ENCODE peak calls at places on chromosomes 4 and X, in nine cellular contexts. One of them, this sample, is unnamed.

GRCh38 chr4:149718500-149718899 is 97.1 kb downstream of the IQCM start:
- DNase-seq in tibial nerve: no peak
- DNase-seq in body of pancreas: no peak
- DNase-seq in GM13976: no peak
- DNase-seq in testis: no peak
- DNase-seq in HFF-Myc: no peak
- DNase-seq in astrocyte of the spinal cord: no peak
- DNase-seq in progenitor cell of endocrine pancreas: no peak
- DNase-seq in neural progenitor cell: no peak
- DNase-seq in this sample: no peak

GRCh38 chr4:6471303-6472007 is 959 bp downstream of the PPP2R2C start:
- DNase-seq in tibial nerve: no peak
- DNase-seq in body of pancreas: no peak
- DNase-seq in GM13976: peak; percentile 35
- DNase-seq in testis: peak; percentile 13
- DNase-seq in HFF-Myc: no peak
- DNase-seq in astrocyte of the spinal cord: peak; percentile 5
- DNase-seq in progenitor cell of endocrine pancreas: peak; percentile 7
- DNase-seq in neural progenitor cell: peak; percentile 34
- DNase-seq in this sample: no peak

GRCh38 chr4:40335508-40335860 is 351 bp downstream of the CHRNA9 start:
- DNase-seq in tibial nerve: no peak
- DNase-seq in body of pancreas: no peak
- DNase-seq in GM13976: no peak
- DNase-seq in testis: no peak
- DNase-seq in HFF-Myc: no peak
- DNase-seq in astrocyte of the spinal cord: no peak
- DNase-seq in progenitor cell of endocrine pancreas: no peak
- DNase-seq in neural progenitor cell: no peak
- DNase-seq in this sample: no peak

GRCh38 chr4:98586634-98587354 is 71.6 kb downstream of the TSPAN5 start:
- DNase-seq in tibial nerve: no peak
- DNase-seq in body of pancreas: no peak
- DNase-seq in GM13976: no peak
- DNase-seq in testis: no peak
- DNase-seq in HFF-Myc: no peak
- DNase-seq in astrocyte of the spinal cord: no peak
- DNase-seq in progenitor cell of endocrine pancreas: no peak
- DNase-seq in neural progenitor cell: no peak
- DNase-seq in this sample: no peak

GRCh38 chr4:11805837-11806236 is 377.1 kb upstream of the HS3ST1 start:
- DNase-seq in tibial nerve: no peak
- DNase-seq in body of pancreas: no peak
- DNase-seq in GM13976: no peak
- DNase-seq in testis: no peak
- DNase-seq in HFF-Myc: no peak
- DNase-seq in astrocyte of the spinal cord: peak; percentile 28
- DNase-seq in progenitor cell of endocrine pancreas: no peak
- DNase-seq in neural progenitor cell: peak; percentile 8
- DNase-seq in this sample: no peak

GRCh38 chr4:158849681-158850080 is 80.9 kb downstream of the FNIP2 start:
- DNase-seq in tibial nerve: no peak
- DNase-seq in body of pancreas: no peak
- DNase-seq in GM13976: no peak
- DNase-seq in testis: no peak
- DNase-seq in HFF-Myc: no peak
- DNase-seq in astrocyte of the spinal cord: no peak
- DNase-seq in progenitor cell of endocrine pancreas: no peak
- DNase-seq in neural progenitor cell: no peak
- DNase-seq in this sample: no peak

GRCh38 chrX:54064564-54064963 is 20.3 kb upstream of the PHF8 start:
- DNase-seq in tibial nerve: no peak
- DNase-seq in body of pancreas: no peak
- DNase-seq in GM13976: no peak
- DNase-seq in testis: no peak
- DNase-seq in HFF-Myc: no peak
- DNase-seq in astrocyte of the spinal cord: no peak
- DNase-seq in progenitor cell of endocrine pancreas: no peak
- DNase-seq in neural progenitor cell: no peak
- DNase-seq in this sample: no peak

GRCh38 chr4:18390655-18391369 is 369.3 kb upstream of the LCORL start:
- DNase-seq in tibial nerve: no peak
- DNase-seq in body of pancreas: no peak
- DNase-seq in GM13976: no peak
- DNase-seq in testis: no peak
- DNase-seq in HFF-Myc: no peak
- DNase-seq in astrocyte of the spinal cord: peak; percentile 28
- DNase-seq in progenitor cell of endocrine pancreas: no peak
- DNase-seq in neural progenitor cell: no peak
- DNase-seq in this sample: no peak

GRCh38 chrX:70168238-70169188 is 8.8 kb upstream of the DGAT2L6 start:
- DNase-seq in tibial nerve: no peak
- DNase-seq in body of pancreas: no peak
- DNase-seq in GM13976: no peak
- DNase-seq in testis: peak; percentile 41
- DNase-seq in HFF-Myc: peak; percentile 14
- DNase-seq in astrocyte of the spinal cord: peak; percentile 71
- DNase-seq in progenitor cell of endocrine pancreas: no peak
- DNase-seq in neural progenitor cell: peak; percentile 26
- DNase-seq in this sample: peak; percentile 3

GRCh38 chrX:130085551-130085986 is 24.7 kb downstream of the ELF4 start:
- DNase-seq in tibial nerve: no peak
- DNase-seq in body of pancreas: no peak
- DNase-seq in GM13976: no peak
- DNase-seq in testis: no peak
- DNase-seq in HFF-Myc: no peak
- DNase-seq in astrocyte of the spinal cord: no peak
- DNase-seq in progenitor cell of endocrine pancreas: no peak
- DNase-seq in neural progenitor cell: no peak
- DNase-seq in this sample: peak; percentile 34

DNA sequence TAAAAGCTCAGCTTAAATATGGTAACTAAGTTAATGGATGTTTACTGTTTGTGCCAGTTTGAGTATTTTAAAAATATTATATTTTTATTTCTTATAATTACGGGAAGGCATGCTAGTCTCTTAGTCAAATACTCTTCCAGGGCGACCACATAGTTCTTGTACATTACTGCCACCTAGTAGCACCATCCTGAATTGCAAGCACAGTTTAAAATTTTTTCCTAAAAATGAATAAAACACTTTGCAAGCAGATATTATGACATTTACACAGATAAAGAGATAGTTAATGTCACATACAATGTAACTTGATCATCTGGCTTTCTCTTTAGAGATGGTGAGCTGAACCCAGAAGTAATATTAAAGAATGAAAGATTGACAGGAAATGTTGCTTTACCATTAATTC is 11.5 kb downstream of the NDP start:
- DNase-seq in tibial nerve: no peak
- DNase-seq in body of pancreas: no peak
- DNase-seq in GM13976: no peak
- DNase-seq in testis: no peak
- DNase-seq in HFF-Myc: no peak
- DNase-seq in astrocyte of the spinal cord: no peak
- DNase-seq in progenitor cell of endocrine pancreas: no peak
- DNase-seq in neural progenitor cell: no peak
- DNase-seq in this sample: no peak
- TF ChIP-seq CTCF in tibial nerve: no peak
- TF ChIP-seq CTCF in body of pancreas: no peak
- TF ChIP-seq CTCF in GM13976: no peak
- TF ChIP-seq CTCF in testis: no peak
- TF ChIP-seq CTCF in HFF-Myc: no peak
- TF ChIP-seq CTCF in astrocyte of the spinal cord: peak; percentile 17
- TF ChIP-seq CTCF in progenitor cell of endocrine pancreas: no peak
- TF ChIP-seq CTCF in neural progenitor cell: peak; percentile 50
- TF ChIP-seq CTCF in this sample: peak; percentile 29

GRCh38 chrX:149829751-149830191 is 48.0 kb downstream of the MAGEA9 start:
- DNase-seq in tibial nerve: no peak
- DNase-seq in body of pancreas: no peak
- DNase-seq in GM13976: no peak
- DNase-seq in testis: no peak
- DNase-seq in HFF-Myc: no peak
- DNase-seq in astrocyte of the spinal cord: peak; percentile 71
- DNase-seq in progenitor cell of endocrine pancreas: no peak
- DNase-seq in neural progenitor cell: peak; percentile 25
- DNase-seq in this sample: no peak

GRCh38 chrX:149830192-149830873 is 48.6 kb downstream of the MAGEA9 start:
- DNase-seq in tibial nerve: no peak
- DNase-seq in body of pancreas: no peak
- DNase-seq in GM13976: no peak
- DNase-seq in testis: peak; percentile 13
- DNase-seq in HFF-Myc: no peak
- DNase-seq in astrocyte of the spinal cord: peak; percentile 55
- DNase-seq in progenitor cell of endocrine pancreas: no peak
- DNase-seq in neural progenitor cell: peak; percentile 77
- DNase-seq in this sample: peak; percentile 26

GRCh38 chrX:149827254-149827653 is 45.5 kb downstream of the MAGEA9 start:
- DNase-seq in tibial nerve: no peak
- DNase-seq in body of pancreas: no peak
- DNase-seq in GM13976: no peak
- DNase-seq in testis: no peak
- DNase-seq in HFF-Myc: no peak
- DNase-seq in astrocyte of the spinal cord: no peak
- DNase-seq in progenitor cell of endocrine pancreas: no peak
- DNase-seq in neural progenitor cell: no peak
- DNase-seq in this sample: no peak

GRCh38 chrX:149825424-149825823 is 43.7 kb downstream of the MAGEA9 start:
- DNase-seq in tibial nerve: no peak
- DNase-seq in body of pancreas: no peak
- DNase-seq in GM13976: no peak
- DNase-seq in testis: peak; percentile 16
- DNase-seq in HFF-Myc: no peak
- DNase-seq in astrocyte of the spinal cord: no peak
- DNase-seq in progenitor cell of endocrine pancreas: no peak
- DNase-seq in neural progenitor cell: peak; percentile 43
- DNase-seq in this sample: peak; percentile 41
- TF ChIP-seq CTCF in tibial nerve: no peak
- TF ChIP-seq CTCF in body of pancreas: peak; percentile 16
- TF ChIP-seq CTCF in GM13976: no peak
- TF ChIP-seq CTCF in testis: no peak
- TF ChIP-seq CTCF in HFF-Myc: peak; percentile 42
- TF ChIP-seq CTCF in astrocyte of the spinal cord: peak; percentile 50
- TF ChIP-seq CTCF in progenitor cell of endocrine pancreas: peak; percentile 38
- TF ChIP-seq CTCF in neural progenitor cell: peak; percentile 49
- TF ChIP-seq CTCF in this sample: no peak

GRCh38 chr4:176967586-176967985 is 174.9 kb upstream of the VEGFC start:
- DNase-seq in tibial nerve: no peak
- DNase-seq in body of pancreas: no peak
- DNase-seq in GM13976: no peak
- DNase-seq in testis: no peak
- DNase-seq in HFF-Myc: no peak
- DNase-seq in astrocyte of the spinal cord: no peak
- DNase-seq in progenitor cell of endocrine pancreas: no peak
- DNase-seq in neural progenitor cell: no peak
- DNase-seq in this sample: no peak

GRCh38 chr4:176969011-176969410 is 176.3 kb upstream of the VEGFC start:
- DNase-seq in tibial nerve: no peak
- DNase-seq in body of pancreas: no peak
- DNase-seq in GM13976: no peak
- DNase-seq in testis: no peak
- DNase-seq in HFF-Myc: no peak
- DNase-seq in astrocyte of the spinal cord: no peak
- DNase-seq in progenitor cell of endocrine pancreas: no peak
- DNase-seq in neural progenitor cell: no peak
- DNase-seq in this sample: no peak

GRCh38 chr4:176959980-176960379 is 167.3 kb upstream of the VEGFC start:
- DNase-seq in tibial nerve: no peak
- DNase-seq in body of pancreas: no peak
- DNase-seq in GM13976: no peak
- DNase-seq in testis: no peak
- DNase-seq in HFF-Myc: no peak
- DNase-seq in astrocyte of the spinal cord: no peak
- DNase-seq in progenitor cell of endocrine pancreas: no peak
- DNase-seq in neural progenitor cell: no peak
- DNase-seq in this sample: no peak

DNA sequence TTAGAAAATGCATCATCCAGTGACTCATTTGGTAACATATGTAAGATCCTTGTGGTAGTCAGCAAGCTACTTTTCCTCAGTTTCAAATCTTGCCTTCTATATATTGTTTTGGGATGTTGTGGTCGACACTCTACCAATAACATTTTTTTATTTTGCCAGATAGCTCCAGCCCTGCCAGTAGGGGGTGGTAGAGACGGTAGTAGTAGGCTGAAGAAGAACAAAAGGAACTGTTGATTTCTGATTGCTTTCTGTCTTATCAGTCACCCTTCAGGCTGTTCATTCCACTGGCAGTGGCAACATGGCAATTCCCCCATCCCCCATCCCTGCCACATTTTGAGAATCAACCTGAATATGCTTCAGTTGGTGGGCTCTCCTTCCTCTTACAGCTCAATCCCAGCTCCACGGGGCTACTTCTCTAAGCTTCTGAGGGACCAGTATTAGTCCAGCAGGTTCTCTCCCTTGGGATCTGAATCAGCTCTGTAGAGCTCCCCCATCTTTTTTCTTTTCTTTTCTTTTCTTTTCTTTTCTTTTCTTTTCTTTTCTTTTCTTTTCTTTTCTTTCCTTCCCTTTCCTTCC is 171.5 kb upstream of the VEGFC start:
- DNase-seq in tibial nerve: no peak
- DNase-seq in body of pancreas: no peak
- DNase-seq in GM13976: no peak
- DNase-seq in testis: no peak
- DNase-seq in HFF-Myc: no peak
- DNase-seq in astrocyte of the spinal cord: no peak
- DNase-seq in progenitor cell of endocrine pancreas: no peak
- DNase-seq in neural progenitor cell: no peak
- DNase-seq in this sample: no peak
- TF ChIP-seq CTCF in tibial nerve: no peak
- TF ChIP-seq CTCF in body of pancreas: no peak
- TF ChIP-seq CTCF in GM13976: peak; percentile 9
- TF ChIP-seq CTCF in testis: no peak
- TF ChIP-seq CTCF in HFF-Myc: peak; percentile 38
- TF ChIP-seq CTCF in astrocyte of the spinal cord: peak; percentile 24
- TF ChIP-seq CTCF in progenitor cell of endocrine pancreas: no peak
- TF ChIP-seq CTCF in neural progenitor cell: peak; percentile 43
- TF ChIP-seq CTCF in this sample: peak; percentile 50

GRCh38 chr4:100314057-100314456 is 123.8 kb upstream of the DDIT4L start:
- DNase-seq in tibial nerve: no peak
- DNase-seq in body of pancreas: no peak
- DNase-seq in GM13976: no peak
- DNase-seq in testis: no peak
- DNase-seq in HFF-Myc: no peak
- DNase-seq in astrocyte of the spinal cord: no peak
- DNase-seq in progenitor cell of endocrine pancreas: no peak
- DNase-seq in neural progenitor cell: peak; percentile 47
- DNase-seq in this sample: peak; percentile 16

GRCh38 chr4:100312615-100313355 is 122.5 kb upstream of the DDIT4L start:
- DNase-seq in tibial nerve: no peak
- DNase-seq in body of pancreas: no peak
- DNase-seq in GM13976: no peak
- DNase-seq in testis: no peak
- DNase-seq in HFF-Myc: no peak
- DNase-seq in astrocyte of the spinal cord: no peak
- DNase-seq in progenitor cell of endocrine pancreas: no peak
- DNase-seq in neural progenitor cell: no peak
- DNase-seq in this sample: no peak

GRCh38 chr4:100306018-100306417 is 115.8 kb upstream of the DDIT4L start:
- DNase-seq in tibial nerve: no peak
- DNase-seq in body of pancreas: no peak
- DNase-seq in GM13976: no peak
- DNase-seq in testis: no peak
- DNase-seq in HFF-Myc: no peak
- DNase-seq in astrocyte of the spinal cord: no peak
- DNase-seq in progenitor cell of endocrine pancreas: no peak
- DNase-seq in neural progenitor cell: no peak
- DNase-seq in this sample: no peak

GRCh38 chr4:100311181-100311580 is 120.9 kb upstream of the DDIT4L start:
- DNase-seq in tibial nerve: no peak
- DNase-seq in body of pancreas: no peak
- DNase-seq in GM13976: no peak
- DNase-seq in testis: peak; percentile 19
- DNase-seq in HFF-Myc: no peak
- DNase-seq in astrocyte of the spinal cord: no peak
- DNase-seq in progenitor cell of endocrine pancreas: no peak
- DNase-seq in neural progenitor cell: peak; percentile 7
- DNase-seq in this sample: peak; percentile 6
- TF ChIP-seq CTCF in tibial nerve: no peak
- TF ChIP-seq CTCF in body of pancreas: no peak
- TF ChIP-seq CTCF in GM13976: no peak
- TF ChIP-seq CTCF in testis: no peak
- TF ChIP-seq CTCF in HFF-Myc: no peak
- TF ChIP-seq CTCF in astrocyte of the spinal cord: peak; percentile 21
- TF ChIP-seq CTCF in progenitor cell of endocrine pancreas: no peak
- TF ChIP-seq CTCF in neural progenitor cell: no peak
- TF ChIP-seq CTCF in this sample: no peak

This sample was measured in endothelial cell.